ENCODE peak calls at places on chromosome 14, in nine cellular contexts. J, I, N, O, R, B, E, Y and W are unnamed samples.

GRCh38 chr14:64502476-64503183 is 1.0 kb downstream of the ZBTB25 start:
- DNase-seq in J (no peak), I (peak), N (peak), O (no peak), R (no peak), B (no peak), E (no peak), Y (no peak), W (no peak)

GRCh38 chr14:64388533-64389243 is 535 bp downstream of the MTHFD1 start:
- DNase-seq in J (no peak), I (peak), N (peak), O (no peak), R (no peak), B (no peak), E (peak), Y (peak), W (no peak)

GRCh38 chr14:104805941-104806624 is 5.2 kb downstream of the ZBTB42 start:
- DNase-seq in J (no peak), I (no peak), N (no peak), O (no peak), R (no peak), B (peak), E (no peak), Y (no peak), W (no peak)

GRCh38 chr14:64556526-64556925 is 6.8 kb downstream of the PPP1R36 start:
- DNase-seq in J (no peak), I (peak), N (peak), O (no peak), R (no peak), B (no peak), E (peak), Y (peak), W (no peak)

GRCh38 chr14:22981090-22982012 is 1.0 kb downstream of the AJUBA start:
- DNase-seq in J (peak), I (peak), N (no peak), O (no peak), R (no peak), B (peak), E (no peak), Y (peak), W (no peak)

GRCh38 chr14:104885973-104886689 is 21.1 kb downstream of the CEP170B start:
- DNase-seq in J (no peak), I (no peak), N (no peak), O (no peak), R (no peak), B (peak), E (no peak), Y (no peak), W (no peak)

GRCh38 chr14:102768223-102769048 is 8.8 kb upstream of the TRAF3 start:
- DNase-seq in J (no peak), I (no peak), N (no peak), O (no peak), R (no peak), B (no peak), E (peak), Y (no peak), W (no peak)

GRCh38 chr14:50410921-50411320 is 14.2 kb upstream of the CDKL1 start:
- DNase-seq in J (no peak), I (no peak), N (peak), O (no peak), R (no peak), B (no peak), E (no peak), Y (peak), W (no peak)

GRCh38 chr14:91388551-91388975 is 29.1 kb downstream of the CCDC88C start:
- DNase-seq in J (no peak), I (no peak), N (no peak), O (no peak), R (no peak), B (no peak), E (peak), Y (no peak), W (no peak)

GRCh38 chr14:25033358-25033757 is 16.6 kb downstream of the STXBP6 start:
- DNase-seq in J (no peak), I (no peak), N (no peak), O (no peak), R (no peak), B (no peak), E (no peak), Y (no peak), W (no peak)